ENCODE peak calls at places on chromosomes 13 and 19, in seven cellular contexts. J is heart left ventricle, T is GM20000, F is stomach, Z is endothelial cell, G is fibroblast of mammary gland, M is ovary. O is an unnamed sample.

GRCh38 chr13:102191951-102192461 is 209.8 kb downstream of the FGF14 start:
- DNase-seq in J (no peak), T (no peak), F (no peak), Z (no peak), G (peak), M (no peak), O (no peak)

GRCh38 chr19:41362143-41362847 is 1.7 kb downstream of the B9D2 start:
- DNase-seq in J (no peak), T (no peak), F (no peak), Z (no peak), G (no peak), M (no peak), O (no peak)

GRCh38 chr19:518292-519231 is 11.3 kb downstream of the TPGS1 start:
- DNase-seq in J (no peak), T (no peak), F (no peak), Z (no peak), G (no peak), M (no peak), O (peak)

GRCh38 chr19:54172764-54173699 is at the start of gene TMC4:
- DNase-seq in J (no peak), T (no peak), F (peak), Z (no peak), G (peak), M (no peak), O (no peak)

GRCh38 chr19:2037676-2038255 is 13.3 kb downstream of the MKNK2 start:
- DNase-seq in J (no peak), T (no peak), F (no peak), Z (no peak), G (no peak), M (peak), O (no peak)

GRCh38 chr13:49678172-49678914 is 12.9 kb downstream of the EBPL start:
- DNase-seq in J (no peak), T (no peak), F (no peak), Z (no peak), G (no peak), M (no peak), O (no peak)

GRCh38 chr13:64704121-64704520 is 2526.0 kb downstream of the PCDH9 start:
- DNase-seq in J (no peak), T (no peak), F (no peak), Z (no peak), G (no peak), M (no peak), O (no peak)

GRCh38 chr19:28633223-28634030 is 579.5 kb downstream of the UQCRFS1 start:
- DNase-seq in J (no peak), T (peak), F (no peak), Z (peak), G (peak), M (no peak), O (no peak)

GRCh38 chr19:38543807-38544568 is 73.8 kb downstream of the MAP4K1 start:
- DNase-seq in J (no peak), T (peak), F (peak), Z (no peak), G (peak), M (peak), O (peak)

GRCh38 chr19:38551450-38551813 is 66.3 kb downstream of the MAP4K1 start:
- DNase-seq in J (no peak), T (peak), F (no peak), Z (no peak), G (no peak), M (no peak), O (peak)

GRCh38 chr13:46171223-46171622 is 10.8 kb downstream of the LCP1 start:
- DNase-seq in J (no peak), T (no peak), F (no peak), Z (no peak), G (no peak), M (no peak), O (no peak)

GRCh38 chr19:15101479-15102082 is 5.6 kb upstream of the SYDE1 start:
- DNase-seq in J (no peak), T (peak), F (peak), Z (peak), G (peak), M (no peak), O (no peak)

GRCh38 chr19:49210901-49211451 is 53.4 kb downstream of the TRPM4 start:
- DNase-seq in J (no peak), T (no peak), F (no peak), Z (no peak), G (no peak), M (no peak), O (no peak)

GRCh38 chr19:48554385-48555091 is 2.6 kb downstream of the SULT2B1 start:
- DNase-seq in J (no peak), T (no peak), F (no peak), Z (no peak), G (no peak), M (no peak), O (no peak)

GRCh38 chr13:47846886-47847285 is 154.2 kb downstream of the SUCLA2 start:
- DNase-seq in J (no peak), T (no peak), F (no peak), Z (no peak), G (no peak), M (no peak), O (no peak)

GRCh38 chr13:40109324-40109958 is 454.0 kb downstream of the COG6 start:
- DNase-seq in J (no peak), T (no peak), F (no peak), Z (no peak), G (peak), M (no peak), O (no peak)

GRCh38 chr19:33876619-33877018 is 79.9 kb downstream of the KCTD15 start:
- DNase-seq in J (no peak), T (no peak), F (no peak), Z (no peak), G (no peak), M (no peak), O (no peak)

GRCh38 chr19:1474011-1474764 is 4.8 kb downstream of the C19orf25 start:
- DNase-seq in J (peak), T (no peak), F (no peak), Z (no peak), G (peak), M (peak), O (no peak)

GRCh38 chr19:35353635-35354034 is 4.6 kb upstream of the FFAR3 start:
- DNase-seq in J (peak), T (no peak), F (no peak), Z (no peak), G (peak), M (no peak), O (peak)

GRCh38 chr13:98976941-98977340 is 923 bp downstream of the DOCK9 start:
- DNase-seq in J (no peak), T (no peak), F (no peak), Z (no peak), G (no peak), M (no peak), O (no peak)

GRCh38 chr13:101209206-101209893 is 207.0 kb downstream of the NALCN start:
- DNase-seq in J (no peak), T (no peak), F (no peak), Z (no peak), G (no peak), M (no peak), O (no peak)

GRCh38 chr13:21243843-21244184 is 67.4 kb downstream of the MRPL57 start:
- DNase-seq in J (no peak), T (no peak), F (no peak), Z (no peak), G (no peak), M (no peak), O (no peak)

GRCh38 chr19:4415352-4415751 is 12.9 kb downstream of the CHAF1A start:
- DNase-seq in J (peak), T (no peak), F (no peak), Z (no peak), G (no peak), M (peak), O (no peak)

GRCh38 chr19:35144600-35145436 is 1.8 kb downstream of the FXYD7 start:
- DNase-seq in J (no peak), T (no peak), F (peak), Z (peak), G (no peak), M (no peak), O (no peak)

GRCh38 chr13:102869948-102870676 is 24.3 kb downstream of the ERCC5 start:
- DNase-seq in J (no peak), T (no peak), F (no peak), Z (no peak), G (no peak), M (no peak), O (no peak)

GRCh38 chr13:73173160-73173905 is 114.5 kb downstream of the KLF5 start:
- DNase-seq in J (no peak), T (no peak), F (no peak), Z (no peak), G (no peak), M (no peak), O (no peak)

GRCh38 chr13:42174344-42175162 is 97.4 kb upstream of the AKAP11 start:
- DNase-seq in J (no peak), T (no peak), F (no peak), Z (no peak), G (no peak), M (no peak), O (no peak)

GRCh38 chr19:11164879-11165406 is 9.4 kb upstream of the SPC24 start:
- DNase-seq in J (peak), T (no peak), F (peak), Z (no peak), G (peak), M (peak), O (no peak)

GRCh38 chr19:41623360-41623759 is 3.5 kb downstream of the CEACAM4 start:
- DNase-seq in J (no peak), T (no peak), F (no peak), Z (no peak), G (no peak), M (no peak), O (no peak)

GRCh38 chr19:47379398-47379938 is 30.4 kb downstream of the DHX34 start:
- DNase-seq in J (no peak), T (no peak), F (no peak), Z (no peak), G (no peak), M (no peak), O (no peak)

GRCh38 chr19:14703833-14704232 is 14.0 kb downstream of the ZNF333 start:
- DNase-seq in J (no peak), T (no peak), F (no peak), Z (no peak), G (no peak), M (no peak), O (no peak)

GRCh38 chr13:37383066-37383465 is 215.5 kb downstream of the POSTN start:
- DNase-seq in J (no peak), T (no peak), F (no peak), Z (no peak), G (no peak), M (no peak), O (no peak)

GRCh38 chr13:37386276-37386675 is 212.3 kb downstream of the POSTN start:
- DNase-seq in J (no peak), T (no peak), F (no peak), Z (no peak), G (peak), M (no peak), O (no peak)

GRCh38 chr13:37382156-37382555 is 216.4 kb downstream of the POSTN start:
- DNase-seq in J (no peak), T (no peak), F (no peak), Z (no peak), G (no peak), M (no peak), O (no peak)

GRCh38 chr13:37383856-37384255 is 214.7 kb downstream of the POSTN start:
- DNase-seq in J (no peak), T (no peak), F (no peak), Z (no peak), G (no peak), M (no peak), O (no peak)

DNA sequence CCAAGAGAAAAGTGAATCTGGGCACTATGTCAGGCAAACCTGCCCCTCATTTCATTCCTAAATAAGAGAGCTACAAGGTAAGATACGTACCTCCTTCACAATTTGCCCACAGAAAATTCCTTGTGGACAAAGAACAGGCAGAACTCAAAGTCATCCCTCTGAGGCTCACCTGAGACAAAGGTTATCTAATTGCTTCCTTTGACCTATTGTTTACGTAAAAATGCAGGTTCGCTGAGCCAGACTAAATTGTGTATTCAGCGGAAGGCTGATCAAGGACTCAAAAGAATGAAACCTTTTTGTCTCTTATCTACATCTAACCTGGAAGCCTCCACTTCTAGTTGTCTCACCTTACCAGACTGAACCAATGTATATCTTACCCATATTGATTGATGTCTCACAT is 213.3 kb downstream of the POSTN start:
- DNase-seq in J (no peak), T (no peak), F (no peak), Z (no peak), G (no peak), M (no peak), O (no peak)
- TF ChIP-seq CTCF in J (no peak), T (no peak), F (no peak), Z (no peak), G (no peak), M (no peak), O (no peak)

DNA sequence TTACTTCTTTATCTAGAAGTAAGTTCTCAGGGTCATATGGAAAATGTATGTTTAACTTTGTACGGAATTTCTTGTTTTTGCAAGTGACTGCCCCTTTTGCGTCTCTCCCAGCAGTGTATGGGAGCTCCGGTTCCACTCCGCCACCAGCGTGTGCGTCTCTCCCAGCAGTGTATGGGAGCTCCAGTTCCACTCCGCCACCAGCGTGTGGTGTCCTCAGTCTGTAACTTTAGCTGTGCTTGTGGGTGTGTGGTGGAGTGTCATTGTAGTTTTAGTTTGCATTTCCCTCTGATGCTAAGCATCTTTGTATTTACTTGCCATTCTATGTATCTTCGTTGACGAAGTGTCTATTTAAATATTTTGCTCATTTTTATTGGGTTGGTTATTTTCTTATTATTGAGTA is 2.4 kb downstream of the CUL4A start:
- DNase-seq in J (peak), T (no peak), F (no peak), Z (peak), G (no peak), M (no peak), O (no peak)
- TF ChIP-seq CTCF in J (no peak), T (no peak), F (no peak), Z (no peak), G (peak), M (no peak), O (peak)

GRCh38 chr19:30498707-30499106 is 126.5 kb downstream of the ZNF536 start:
- DNase-seq in J (no peak), T (no peak), F (no peak), Z (peak), G (no peak), M (no peak), O (no peak)
- TF ChIP-seq CTCF in J (peak), T (no peak), F (no peak), Z (no peak), G (no peak), M (no peak), O (no peak)

GRCh38 chr19:10005632-10006334 is 4.5 kb downstream of the COL5A3 start:
- DNase-seq in J (no peak), T (no peak), F (no peak), Z (no peak), G (no peak), M (peak), O (no peak)

GRCh38 chr19:10000171-10000826 is 10.0 kb downstream of the COL5A3 start:
- DNase-seq in J (no peak), T (peak), F (peak), Z (peak), G (peak), M (peak), O (no peak)

GRCh38 chr19:10004617-10005016 is 5.7 kb downstream of the COL5A3 start:
- DNase-seq in J (no peak), T (no peak), F (no peak), Z (no peak), G (no peak), M (no peak), O (no peak)

GRCh38 chr19:10003271-10003670 is 7.0 kb downstream of the COL5A3 start:
- DNase-seq in J (no peak), T (no peak), F (no peak), Z (no peak), G (no peak), M (no peak), O (no peak)

GRCh38 chr19:10001899-10002298 is 8.4 kb downstream of the COL5A3 start:
- DNase-seq in J (peak), T (no peak), F (peak), Z (peak), G (peak), M (peak), O (no peak)
- TF ChIP-seq CTCF in J (peak), T (peak), F (no peak), Z (peak), G (peak), M (no peak), O (peak)

GRCh38 chr19:13033244-13033643 is 38.0 kb downstream of the NFIX start:
- DNase-seq in J (no peak), T (no peak), F (no peak), Z (no peak), G (no peak), M (no peak), O (no peak)
- TF ChIP-seq CTCF in J (peak), T (no peak), F (no peak), Z (no peak), G (peak), M (no peak), O (peak)

DNA sequence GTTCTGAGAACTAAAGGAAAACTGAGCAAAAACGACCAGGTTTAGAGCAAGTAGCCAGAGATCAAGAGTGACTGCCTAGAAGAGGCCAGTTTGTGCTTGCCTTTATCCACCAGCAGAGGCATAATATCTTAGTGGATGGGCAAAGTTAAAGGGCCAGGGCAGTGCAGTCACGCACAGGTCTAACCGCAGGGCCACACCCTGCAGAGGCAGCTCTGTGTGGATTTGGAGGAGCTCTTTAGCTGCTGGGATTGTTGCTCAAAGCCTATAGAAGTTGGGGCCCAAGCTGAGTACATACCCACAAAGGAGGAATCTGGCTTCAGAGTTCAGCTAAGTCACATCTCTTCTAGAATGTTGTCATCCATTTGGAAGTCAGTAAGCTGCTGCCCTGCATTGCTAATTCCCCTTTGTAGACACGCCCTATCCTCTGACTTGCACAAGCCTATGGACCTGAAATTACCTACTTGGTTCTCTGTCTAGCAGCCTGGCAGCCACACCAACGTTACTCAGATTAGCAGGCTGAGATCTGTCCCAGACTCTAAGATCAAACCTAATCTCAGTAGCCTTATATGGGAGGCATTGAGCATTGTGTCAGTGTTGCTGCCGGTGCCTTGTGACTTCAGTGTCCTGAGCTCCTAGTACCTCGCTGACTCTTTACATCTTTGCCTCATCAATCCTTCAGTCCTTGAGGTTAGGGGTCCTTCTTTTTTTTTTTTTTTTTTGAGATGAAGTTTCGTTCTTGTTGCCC is 102.9 kb upstream of the STARD13 start:
- DNase-seq in J (no peak), T (no peak), F (peak), Z (no peak), G (no peak), M (no peak), O (no peak)
- TF ChIP-seq CTCF in J (no peak), T (no peak), F (no peak), Z (no peak), G (peak), M (no peak), O (no peak)

GRCh38 chr19:18202759-18203407 is 959 bp downstream of the RAB3A start:
- DNase-seq in J (no peak), T (no peak), F (no peak), Z (peak), G (peak), M (peak), O (no peak)
- TF ChIP-seq CTCF in J (peak), T (peak), F (no peak), Z (peak), G (peak), M (peak), O (peak)

GRCh38 chr13:91045351-91046034 is 302.0 kb upstream of the MIR17HG start:
- DNase-seq in J (no peak), T (no peak), F (no peak), Z (peak), G (no peak), M (no peak), O (no peak)
- TF ChIP-seq CTCF in J (peak), T (no peak), F (no peak), Z (peak), G (peak), M (no peak), O (peak)

GRCh38 chr13:92589955-92590354 is 636.7 kb upstream of the GPC6 start:
- DNase-seq in J (no peak), T (no peak), F (no peak), Z (no peak), G (no peak), M (no peak), O (no peak)
- TF ChIP-seq CTCF in J (no peak), T (no peak), F (no peak), Z (no peak), G (no peak), M (no peak), O (no peak)